ENCODE peak calls at places on chromosomes 5 and 9, in six cellular contexts. U, D, A, Z, N and S are unnamed samples.

GRCh38 chr9:36191696-36192095 is 975 bp downstream of the CLTA start:
- DNase-seq in A (no peak), N (peak; percentile 39), D (no peak), U (no peak), Z (no peak), S (no peak)

GRCh38 chr5:149674686-149675085 is 55.4 kb upstream of the PPARGC1B start:
- DNase-seq in Z (no peak), D (no peak), N (no peak), A (no peak), U (no peak), S (peak; percentile 23)

GRCh38 chr5:96209829-96210228 is 223.2 kb downstream of the PCSK1 start:
- DNase-seq in Z (no peak), D (no peak), U (no peak), A (no peak), N (no peak), S (no peak)

GRCh38 chr5:158013303-158013702 is 154.4 kb upstream of the CLINT1 start:
- DNase-seq in D (no peak), Z (no peak), N (peak; percentile 57), U (no peak), A (no peak), S (no peak)

GRCh38 chr9:75855509-75855908 is 35.0 kb upstream of the PCSK5 start:
- DNase-seq in D (no peak), A (no peak), N (peak; percentile 19), U (no peak), Z (no peak), S (no peak)

GRCh38 chr9:34328500-34328982 is 527 bp downstream of the KIF24 start:
- DNase-seq in Z (no peak), U (no peak), N (peak; percentile 26), D (no peak), A (no peak), S (peak; percentile 47)

GRCh38 chr5:91302335-91302734 is 80.8 kb downstream of the ARRDC3 start:
- DNase-seq in A (no peak), D (no peak), U (no peak), N (no peak), Z (no peak), S (no peak)

GRCh38 chr5:44871401-44871800 is 62.7 kb downstream of the MRPS30 start:
- DNase-seq in Z (no peak), N (no peak), A (no peak), U (no peak), D (no peak), S (no peak)

GRCh38 chr9:119905706-119906105 is 536.5 kb upstream of the BRINP1 start:
- DNase-seq in U (no peak), Z (no peak), A (no peak), D (no peak), N (no peak), S (no peak)

GRCh38 chr9:34927061-34927460 is 31.0 kb upstream of the PHF24 start:
- DNase-seq in N (no peak), U (no peak), D (no peak), Z (no peak), A (no peak), S (no peak)

GRCh38 chr9:117485176-117485575 is 70.3 kb upstream of the ASTN2 start:
- DNase-seq in U (no peak), Z (no peak), D (no peak), A (no peak), N (peak; percentile 7), S (no peak)

GRCh38 chr9:107895524-107896001 is 406.0 kb upstream of the KLF4 start:
- DNase-seq in U (no peak), D (no peak), N (no peak), Z (no peak), A (no peak), S (no peak)

GRCh38 chr5:93990504-93991085 is 249.2 kb upstream of the POU5F2 start:
- DNase-seq in A (no peak), U (no peak), N (no peak), D (no peak), Z (no peak), S (peak; percentile 53)

GRCh38 chr9:88757406-88758010 is 222.5 kb downstream of the NXNL2 start:
- DNase-seq in D (no peak), U (no peak), N (no peak), Z (no peak), A (no peak), S (no peak)

GRCh38 chr9:124346347-124347163 is 68.7 kb downstream of the PSMB7 start:
- DNase-seq in U (no peak), A (no peak), Z (peak; percentile 30), D (no peak), N (no peak), S (no peak)

GRCh38 chr9:132644251-132644650 is 25.5 kb downstream of the DDX31 start:
- DNase-seq in U (no peak), N (peak; percentile 33), D (no peak), Z (no peak), A (no peak), S (no peak)

GRCh38 chr5:53892236-53892635 is 331.8 kb downstream of the NDUFS4 start:
- DNase-seq in A (no peak), Z (no peak), U (no peak), D (no peak), N (no peak), S (no peak)

GRCh38 chr9:130023147-130023787 is 19.7 kb downstream of the FNBP1 start:
- DNase-seq in Z (no peak), A (no peak), D (no peak), U (no peak), N (no peak), S (peak; percentile 51)

GRCh38 chr5:146906803-146907202 is 28.2 kb upstream of the PPP2R2B start:
- DNase-seq in D (no peak), A (peak; percentile 16), Z (no peak), N (peak; percentile 59), U (no peak), S (peak; percentile 71)

GRCh38 chr5:68478306-68479091 is 262.9 kb downstream of the PIK3R1 start:
- DNase-seq in D (no peak), A (no peak), Z (no peak), U (no peak), N (no peak), S (no peak)

GRCh38 chr9:115691097-115691496 is 462.5 kb upstream of the PAPPA start:
- DNase-seq in Z (no peak), U (no peak), A (no peak), N (no peak), D (no peak), S (no peak)

GRCh38 chr9:89664896-89665329 is 60.1 kb downstream of the GADD45G start:
- DNase-seq in U (no peak), D (peak; percentile 47), N (peak; percentile 52), Z (no peak), A (no peak), S (peak; percentile 90)

GRCh38 chr9:84759300-84759750 is 89.8 kb downstream of the NTRK2 start:
- DNase-seq in D (no peak), Z (no peak), N (no peak), A (no peak), U (peak; percentile 62), S (no peak)

GRCh38 chr5:132427285-132428146 is 58.0 kb downstream of the SLC22A5 start:
- DNase-seq in Z (peak; percentile 69), U (peak; percentile 85), N (no peak), D (no peak), A (peak; percentile 48), S (peak; percentile 81)

GRCh38 chr9:98808411-98808815 is 943 bp downstream of the GALNT12 start:
- DNase-seq in A (no peak), Z (no peak), N (peak; percentile 41), U (no peak), D (no peak), S (no peak)

GRCh38 chr5:161096006-161096405 is 244.0 kb upstream of the ATP10B start:
- DNase-seq in N (no peak), D (no peak), Z (no peak), U (no peak), A (no peak), S (peak; percentile 73)

GRCh38 chr5:91443761-91444467 is 60.8 kb upstream of the ARRDC3 start:
- DNase-seq in A (no peak), D (no peak), U (no peak), Z (no peak), N (no peak), S (no peak)

GRCh38 chr5:50352390-50352789 is 88.7 kb downstream of the EMB start:
- DNase-seq in D (no peak), U (no peak), Z (no peak), N (no peak), A (no peak), S (no peak)

GRCh38 chr5:607541-608285 is 4.4 kb upstream of the CEP72 start:
- DNase-seq in Z (peak; percentile 44), U (peak; percentile 36), D (no peak), N (no peak), A (no peak), S (peak; percentile 42)